ENCODE peak calls at places on chromosomes 2 and 18, in seven cellular contexts. E is AG20443; N is germinal center; O is stimulated activated CD8-positive, alpha-beta memory T cell treated with anti-CD3 and anti-CD28 coated beads, Interleukin-7, amount 100 ng/mL, for 1 hour; Y is GM23338; M is left lung; B is BE2C. G is an unnamed sample.

GRCh38 chr2:207802650-207803049 is 32.9 kb upstream of the FZD5 start:
- DNase-seq in E (no peak), N (no peak), O (no peak), Y (no peak), M (no peak), B (no peak), G (no peak)

GRCh38 chr2:113098061-113098460 is 29.3 kb upstream of the IL1RN start:
- DNase-seq in E (no peak), N (no peak), O (no peak), Y (no peak), M (no peak), B (no peak), G (no peak)

GRCh38 chr2:72583376-72583775 is 242.5 kb downstream of the EXOC6B start:
- DNase-seq in E (no peak), N (no peak), O (no peak), Y (no peak), M (no peak), B (no peak), G (no peak)

GRCh38 chr2:113965644-113966043 is 75.8 kb downstream of the ACTR3 start:
- DNase-seq in E (no peak), N (no peak), O (no peak), Y (peak; percentile 72), M (no peak), B (no peak), G (no peak)

GRCh38 chr2:220029013-220029412 is 401.6 kb downstream of the SLC4A3 start:
- DNase-seq in E (no peak), N (no peak), O (no peak), Y (no peak), M (no peak), B (no peak), G (no peak)

GRCh38 chr18:28331551-28331950 is 154.6 kb upstream of the CDH2 start:
- DNase-seq in E (no peak), N (no peak), O (no peak), Y (no peak), M (no peak), B (no peak), G (no peak)

GRCh38 chr2:226048625-226049024 is 649.1 kb downstream of the NYAP2 start:
- DNase-seq in E (peak; percentile 9), N (no peak), O (no peak), Y (peak; percentile 71), M (no peak), B (no peak), G (no peak)

GRCh38 chr2:53342248-53342647 is 425.4 kb upstream of the CHAC2 start:
- DNase-seq in E (no peak), N (no peak), O (no peak), Y (no peak), M (no peak), B (no peak), G (no peak)

GRCh38 chr2:78979380-78980238 is 45.9 kb upstream of the REG3G start:
- DNase-seq in E (no peak), N (no peak), O (no peak), Y (peak; percentile 82), M (no peak), B (peak; percentile 76), G (no peak)

GRCh38 chr2:6650311-6650710 is 215.4 kb downstream of the CMPK2 start:
- DNase-seq in E (no peak), N (no peak), O (no peak), Y (no peak), M (no peak), B (no peak), G (no peak)

GRCh38 chr18:69659142-69659651 is 258.5 kb downstream of the DOK6 start:
- DNase-seq in E (no peak), N (no peak), O (no peak), Y (no peak), M (no peak), B (no peak), G (no peak)

GRCh38 chr2:60499651-60500300 is 53.7 kb downstream of the BCL11A start:
- DNase-seq in E (no peak), N (no peak), O (no peak), Y (no peak), M (no peak), B (no peak), G (no peak)

GRCh38 chr2:237931205-237931721 is 35.6 kb upstream of the UBE2F start:
- DNase-seq in E (peak; percentile 50), N (no peak), O (no peak), Y (no peak), M (no peak), B (no peak), G (no peak)

GRCh38 chr2:234249873-234250272 is 199.4 kb downstream of the SPP2 start:
- DNase-seq in E (peak; percentile 71), N (no peak), O (no peak), Y (peak; percentile 40), M (no peak), B (no peak), G (no peak)

GRCh38 chr2:41321341-41321740 is 726.5 kb upstream of the PKDCC start:
- DNase-seq in E (no peak), N (no peak), O (no peak), Y (no peak), M (no peak), B (no peak), G (no peak)

GRCh38 chr2:45278345-45279078 is 269.3 kb upstream of the SIX2 start:
- DNase-seq in E (no peak), N (no peak), O (no peak), Y (no peak), M (no peak), B (no peak), G (no peak)

GRCh38 chr2:74501335-74502071 is 2.1 kb upstream of the LBX2 start:
- DNase-seq in E (no peak), N (no peak), O (no peak), Y (peak; percentile 55), M (no peak), B (no peak), G (no peak)

GRCh38 chr2:153387203-153387602 is 91.4 kb downstream of the RPRM start:
- DNase-seq in E (no peak), N (no peak), O (no peak), Y (no peak), M (no peak), B (no peak), G (no peak)

GRCh38 chr2:96359310-96359709 is 23.7 kb downstream of the NCAPH start:
- DNase-seq in E (no peak), N (no peak), O (peak; percentile 25), Y (no peak), M (peak; percentile 40), B (no peak), G (no peak)

GRCh38 chr2:133993160-133993559 is 260.7 kb upstream of the MGAT5 start:
- DNase-seq in E (no peak), N (no peak), O (no peak), Y (no peak), M (no peak), B (no peak), G (no peak)

GRCh38 chr2:104406273-104406726 is 447.6 kb upstream of the POU3F3 start:
- DNase-seq in E (no peak), N (no peak), O (no peak), Y (no peak), M (no peak), B (peak; percentile 42), G (no peak)

GRCh38 chr18:70450658-70451253 is 161.9 kb downstream of the SOCS6 start:
- DNase-seq in E (peak; percentile 32), N (no peak), O (no peak), Y (peak; percentile 41), M (no peak), B (no peak), G (no peak)

GRCh38 chr18:79056827-79057367 is 12.3 kb upstream of the ATP9B start:
- DNase-seq in E (no peak), N (no peak), O (no peak), Y (no peak), M (no peak), B (no peak), G (no peak)

GRCh38 chr18:36511791-36512352 is 214.4 kb downstream of the FHOD3 start:
- DNase-seq in E (no peak), N (no peak), O (no peak), Y (no peak), M (no peak), B (peak; percentile 67), G (no peak)

GRCh38 chr2:238582159-238582558 is 155.4 kb downstream of the ASB1 start:
- DNase-seq in E (peak; percentile 42), N (no peak), O (no peak), Y (no peak), M (no peak), B (no peak), G (no peak)

GRCh38 chr2:111534816-111535803 is 348.9 kb downstream of the ANAPC1 start:
- DNase-seq in E (peak; percentile 20), N (no peak), O (no peak), Y (peak; percentile 16), M (no peak), B (no peak), G (no peak)

GRCh38 chr2:109438773-109439191 is 175.0 kb downstream of the SEPTIN10 start:
- DNase-seq in E (peak; percentile 88), N (no peak), O (no peak), Y (no peak), M (peak; percentile 66), B (no peak), G (no peak)

GRCh38 chr2:61151434-61151833 is 10.6 kb upstream of the C2orf74 start:
- DNase-seq in E (no peak), N (no peak), O (no peak), Y (no peak), M (no peak), B (no peak), G (no peak)

GRCh38 chr2:150487537-150488429 is at the start of gene RND3:
- DNase-seq in E (peak; percentile 91), N (peak; percentile 24), O (no peak), Y (peak; percentile 99), M (peak; percentile 92), B (peak; percentile 91), G (peak; percentile 31)

GRCh38 chr18:69636529-69637301 is 236.0 kb downstream of the DOK6 start:
- DNase-seq in E (no peak), N (no peak), O (no peak), Y (peak; percentile 66), M (no peak), B (peak; percentile 19), G (no peak)

GRCh38 chr2:203891474-203891873 is 23.9 kb downstream of the CTLA4 start:
- DNase-seq in E (no peak), N (no peak), O (no peak), Y (no peak), M (no peak), B (no peak), G (no peak)

GRCh38 chr2:74835831-74836674 is 2.1 kb downstream of the HK2 start:
- DNase-seq in E (peak; percentile 51), N (peak; percentile 74), O (no peak), Y (peak; percentile 91), M (no peak), B (no peak), G (no peak)

GRCh38 chr2:72141881-72142742 is 5.5 kb downstream of the CYP26B1 start:
- DNase-seq in E (no peak), N (no peak), O (no peak), Y (no peak), M (peak; percentile 30), B (no peak), G (no peak)

GRCh38 chr2:231922311-231922710 is 3.9 kb downstream of the NPPC start:
- DNase-seq in E (no peak), N (no peak), O (no peak), Y (no peak), M (peak; percentile 2), B (no peak), G (no peak)

GRCh38 chr2:196155597-196155996 is 15.8 kb downstream of the STK17B start:
- DNase-seq in E (no peak), N (no peak), O (no peak), Y (no peak), M (no peak), B (no peak), G (no peak)

GRCh38 chr18:57441395-57441794 is 6.2 kb downstream of the ONECUT2 start:
- DNase-seq in E (peak; percentile 66), N (no peak), O (no peak), Y (peak; percentile 77), M (no peak), B (no peak), G (no peak)

GRCh38 chr2:241894056-241894641 is 24.6 kb downstream of the RTP5 start:
- DNase-seq in E (no peak), N (no peak), O (no peak), Y (no peak), M (peak; percentile 28), B (no peak), G (no peak)

GRCh38 chr18:13483316-13484270 is 242.8 kb downstream of the FAM210A start:
- DNase-seq in E (no peak), N (no peak), O (no peak), Y (no peak), M (no peak), B (no peak), G (no peak)

G was measured in esophagus squamous epithelium.